ENCODE peak calls at places on chromosomes 3 and 15, in five cellular contexts. I, U, Z, T and E are unnamed samples.

GRCh38 chr3:172626241-172626640 is 84.6 kb downstream of the NCEH1 start:
- DNase-seq in I (no peak), U (no peak), Z (no peak), T (no peak), E (no peak)

GRCh38 chr3:151281671-151282334 is 3.5 kb upstream of the P2RY14 start:
- DNase-seq in I (no peak), U (no peak), Z (no peak), T (no peak), E (no peak)

GRCh38 chr3:127238602-127239001 is 45.7 kb downstream of the PRR23E start:
- DNase-seq in I (no peak), U (no peak), Z (no peak), T (no peak), E (no peak)

GRCh38 chr3:107028086-107028485 is 349.2 kb upstream of the CCDC54 start:
- DNase-seq in I (no peak), U (no peak), Z (no peak), T (no peak), E (no peak)

GRCh38 chr3:58168498-58168897 is 42.3 kb downstream of the DNASE1L3 start:
- DNase-seq in I (no peak), U (no peak), Z (no peak), T (no peak), E (no peak)

GRCh38 chr15:96047255-96047931 is 283.1 kb upstream of the NR2F2 start:
- DNase-seq in I (no peak), U (no peak), Z (no peak), T (peak), E (no peak)

GRCh38 chr15:57509121-57509520 is 82.6 kb upstream of the MYZAP start:
- DNase-seq in I (no peak), U (no peak), Z (no peak), T (no peak), E (no peak)

GRCh38 chr3:59271971-59272370 is 222.1 kb upstream of the CFAP20DC start:
- DNase-seq in I (no peak), U (no peak), Z (no peak), T (no peak), E (no peak)

GRCh38 chr3:10194328-10195071 is 29.8 kb downstream of the IRAK2 start:
- DNase-seq in I (no peak), U (no peak), Z (peak), T (peak), E (no peak)

GRCh38 chr3:116350119-116350733 is 95.1 kb downstream of the LSAMP start:
- DNase-seq in I (no peak), U (no peak), Z (no peak), T (no peak), E (no peak)

GRCh38 chr3:76997733-76998132 is 42.2 kb upstream of the ROBO2 start:
- DNase-seq in I (no peak), U (no peak), Z (no peak), T (no peak), E (peak)

GRCh38 chr15:57205027-57205855 is 171.1 kb upstream of the CGNL1 start:
- DNase-seq in I (no peak), U (no peak), Z (no peak), T (no peak), E (no peak)

DNA sequence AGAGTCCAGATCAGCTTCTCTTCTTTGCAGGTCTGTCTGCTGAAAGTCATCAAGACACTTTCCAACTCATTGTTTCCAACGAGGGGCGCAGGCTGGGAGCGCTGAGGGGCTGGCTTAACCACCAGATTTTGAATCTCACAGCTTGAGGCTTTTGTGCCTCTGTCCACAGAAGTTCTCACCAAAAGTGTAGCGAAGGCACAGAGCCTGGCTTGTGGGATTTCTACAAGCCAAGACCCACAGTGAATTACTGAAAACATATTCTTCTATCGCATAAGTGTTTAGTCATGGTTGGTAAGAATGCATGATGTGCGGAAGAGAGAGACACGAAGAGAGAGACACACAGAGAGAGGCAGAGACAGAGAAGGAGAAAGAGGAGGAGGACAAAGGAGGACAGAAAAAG is 35.2 kb downstream of the BHLHE40 start:
- DNase-seq in I (no peak), U (no peak), Z (no peak), T (no peak), E (no peak)
- H3K4me3 ChIP-seq in I (no peak), U (no peak), Z (no peak), T (no peak), E (no peak)

DNA sequence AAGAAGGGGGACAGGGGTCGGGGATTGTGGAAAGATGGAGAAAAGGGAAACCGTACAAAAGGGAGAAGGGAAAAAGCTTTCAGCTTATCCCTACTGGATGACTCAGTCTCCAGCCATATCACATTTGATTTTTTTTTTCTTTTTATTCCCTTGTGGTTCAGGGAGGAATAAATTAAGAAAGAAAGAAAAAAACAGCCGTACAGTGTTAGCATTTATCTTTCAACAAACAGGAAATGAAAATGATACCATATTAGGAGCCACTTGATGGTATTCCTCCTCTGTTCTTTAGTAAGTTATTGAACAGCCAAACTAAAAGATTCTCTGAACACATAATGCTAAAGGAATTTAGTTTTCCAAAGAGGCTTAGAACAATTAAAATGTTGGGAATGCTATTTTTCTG is 594.4 kb downstream of the FOXP1 start:
- DNase-seq in I (no peak), U (no peak), Z (no peak), T (no peak), E (no peak)
- H3K27ac ChIP-seq in I (no peak), U (no peak), Z (no peak), T (peak), E (peak)

GRCh38 chr15:52220896-52221660 is 29.9 kb upstream of the GNB5 start:
- DNase-seq in I (no peak), U (no peak), Z (no peak), T (no peak), E (no peak)
- H3K4me3 ChIP-seq in I (no peak), U (no peak), Z (peak), T (no peak), E (no peak)

GRCh38 chr15:101023501-101024110 is 104.4 kb downstream of the LRRK1 start:
- DNase-seq in I (peak), U (no peak), Z (no peak), T (peak), E (peak)
- H3K27ac ChIP-seq in I (peak), U (peak), Z (no peak), T (no peak), E (no peak)

GRCh38 chr3:168081171-168081771 is 14.5 kb downstream of the GOLIM4 start:
- DNase-seq in I (no peak), U (no peak), Z (no peak), T (no peak), E (no peak)
- H3K4me3 ChIP-seq in I (no peak), U (no peak), Z (no peak), T (no peak), E (no peak)